ENCODE peak calls at places on chromosomes 3 and 15, in five cellular contexts. One of them, this sample, is unnamed.

GRCh38 chr3:880371-880770 is 212.5 kb upstream of the CNTN6 start:
- DNase-seq in right atrium auricular region: no peak
- DNase-seq in colonic mucosa: no peak
- DNase-seq in breast epithelium: no peak
- DNase-seq in kidney: no peak
- DNase-seq in this sample: no peak

GRCh38 chr15:88465633-88466219 is 1.5 kb downstream of the MRPL46 start:
- DNase-seq in right atrium auricular region: no peak
- DNase-seq in colonic mucosa: no peak
- DNase-seq in breast epithelium: no peak
- DNase-seq in kidney: no peak
- DNase-seq in this sample: no peak

GRCh38 chr3:134389865-134390264 is 15.6 kb upstream of the AMOTL2 start:
- DNase-seq in right atrium auricular region: no peak
- DNase-seq in colonic mucosa: no peak
- DNase-seq in breast epithelium: no peak
- DNase-seq in kidney: no peak
- DNase-seq in this sample: no peak

GRCh38 chr15:63358296-63359029 is 23.2 kb downstream of the CA12 start:
- DNase-seq in right atrium auricular region: no peak
- DNase-seq in colonic mucosa: no peak
- DNase-seq in breast epithelium: no peak
- DNase-seq in kidney: no peak
- DNase-seq in this sample: no peak

GRCh38 chr3:183313331-183313730 is 60.3 kb downstream of the B3GNT5 start:
- DNase-seq in right atrium auricular region: no peak
- DNase-seq in colonic mucosa: no peak
- DNase-seq in breast epithelium: no peak
- DNase-seq in kidney: no peak
- DNase-seq in this sample: no peak

GRCh38 chr3:45972534-45973402 is 22.9 kb downstream of the FYCO1 start:
- DNase-seq in right atrium auricular region: no peak
- DNase-seq in colonic mucosa: no peak
- DNase-seq in breast epithelium: no peak
- DNase-seq in kidney: no peak
- DNase-seq in this sample: peak; percentile 89

GRCh38 chr15:77607111-77607893 is 25.4 kb downstream of the LINGO1 start:
- DNase-seq in right atrium auricular region: no peak
- DNase-seq in colonic mucosa: no peak
- DNase-seq in breast epithelium: no peak
- DNase-seq in kidney: peak; percentile 83
- DNase-seq in this sample: no peak

GRCh38 chr3:49804141-49805041 is 1.3 kb downstream of the INKA1 start:
- DNase-seq in right atrium auricular region: no peak
- DNase-seq in colonic mucosa: no peak
- DNase-seq in breast epithelium: no peak
- DNase-seq in kidney: peak; percentile 82
- DNase-seq in this sample: no peak

GRCh38 chr3:29226709-29227108 is 54.2 kb upstream of the RBMS3 start:
- DNase-seq in right atrium auricular region: no peak
- DNase-seq in colonic mucosa: no peak
- DNase-seq in breast epithelium: no peak
- DNase-seq in kidney: no peak
- DNase-seq in this sample: no peak

GRCh38 chr3:135874035-135874434 is 91.5 kb upstream of the PPP2R3A start:
- DNase-seq in right atrium auricular region: no peak
- DNase-seq in colonic mucosa: no peak
- DNase-seq in breast epithelium: no peak
- DNase-seq in kidney: no peak
- DNase-seq in this sample: no peak

GRCh38 chr15:93703092-93703785 is 528.1 kb upstream of the MCTP2 start:
- DNase-seq in right atrium auricular region: no peak
- DNase-seq in colonic mucosa: no peak
- DNase-seq in breast epithelium: no peak
- DNase-seq in kidney: no peak
- DNase-seq in this sample: no peak

GRCh38 chr3:45547764-45548683 is 46.5 kb upstream of the LIMD1 start:
- DNase-seq in right atrium auricular region: peak; percentile 73
- DNase-seq in colonic mucosa: no peak
- DNase-seq in breast epithelium: no peak
- DNase-seq in kidney: no peak
- DNase-seq in this sample: peak; percentile 78

GRCh38 chr3:135125171-135125801 is 330.2 kb downstream of the EPHB1 start:
- DNase-seq in right atrium auricular region: no peak
- DNase-seq in colonic mucosa: no peak
- DNase-seq in breast epithelium: no peak
- DNase-seq in kidney: no peak
- DNase-seq in this sample: no peak

GRCh38 chr15:74134387-74135027 is 4.1 kb downstream of the ISLR2 start:
- DNase-seq in right atrium auricular region: no peak
- DNase-seq in colonic mucosa: peak; percentile 54
- DNase-seq in breast epithelium: no peak
- DNase-seq in kidney: peak; percentile 83
- DNase-seq in this sample: no peak

GRCh38 chr3:171459942-171460225 is 321 bp downstream of the TNIK start:
- DNase-seq in right atrium auricular region: no peak
- DNase-seq in colonic mucosa: no peak
- DNase-seq in breast epithelium: no peak
- DNase-seq in kidney: no peak
- DNase-seq in this sample: no peak

GRCh38 chr3:171459130-171459941 is 869 bp downstream of the TNIK start:
- DNase-seq in right atrium auricular region: peak; percentile 59
- DNase-seq in colonic mucosa: peak; percentile 78
- DNase-seq in breast epithelium: no peak
- DNase-seq in kidney: peak; percentile 76
- DNase-seq in this sample: no peak

GRCh38 chr3:171457263-171458055 is 2.7 kb downstream of the TNIK start:
- DNase-seq in right atrium auricular region: no peak
- DNase-seq in colonic mucosa: peak; percentile 56
- DNase-seq in breast epithelium: no peak
- DNase-seq in kidney: no peak
- DNase-seq in this sample: no peak

GRCh38 chr3:171458056-171458856 is 1.9 kb downstream of the TNIK start:
- DNase-seq in right atrium auricular region: no peak
- DNase-seq in colonic mucosa: peak; percentile 75
- DNase-seq in breast epithelium: no peak
- DNase-seq in kidney: peak; percentile 72
- DNase-seq in this sample: peak; percentile 64

GRCh38 chr3:171458857-171459129 is 1.4 kb downstream of the TNIK start:
- DNase-seq in right atrium auricular region: no peak
- DNase-seq in colonic mucosa: no peak
- DNase-seq in breast epithelium: no peak
- DNase-seq in kidney: no peak
- DNase-seq in this sample: no peak
- H3K4me3 ChIP-seq in right atrium auricular region: peak overlapping the region; percentile 80
- H3K4me3 ChIP-seq in colonic mucosa: peak overlapping the region; percentile 78
- H3K4me3 ChIP-seq in breast epithelium: peak overlapping the region; percentile 81
- H3K4me3 ChIP-seq in kidney: peak overlapping the region; percentile 90
- H3K4me3 ChIP-seq in this sample: peak overlapping the region; percentile 93

DNA sequence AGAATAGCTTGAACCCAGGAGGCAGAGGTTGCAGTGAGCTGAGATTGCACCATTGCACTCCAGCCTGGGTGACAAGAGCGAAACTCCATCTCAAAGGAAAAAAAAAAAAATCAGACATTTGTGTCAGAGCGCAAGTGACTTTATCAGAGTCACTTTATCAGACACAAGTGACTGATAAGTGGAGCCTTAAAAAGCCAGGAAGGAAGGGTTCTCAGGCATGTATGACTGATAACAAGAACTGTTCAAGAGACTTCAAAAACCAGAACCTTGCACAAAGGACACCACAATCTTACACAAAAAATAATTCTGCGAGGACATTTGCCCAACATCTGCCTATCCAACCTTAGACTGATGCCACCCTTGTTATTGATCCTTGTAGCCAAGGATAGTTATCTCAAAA is 13.3 kb upstream of the CFAP44 start:
- DNase-seq in right atrium auricular region: no peak
- DNase-seq in colonic mucosa: no peak
- DNase-seq in breast epithelium: no peak
- DNase-seq in kidney: no peak
- DNase-seq in this sample: no peak
- H3K27ac ChIP-seq in right atrium auricular region: no peak overlapping the region
- H3K27ac ChIP-seq in colonic mucosa: no peak overlapping the region
- H3K27ac ChIP-seq in breast epithelium: no peak overlapping the region
- H3K27ac ChIP-seq in kidney: no peak overlapping the region
- H3K27ac ChIP-seq in this sample: no peak overlapping the region

DNA sequence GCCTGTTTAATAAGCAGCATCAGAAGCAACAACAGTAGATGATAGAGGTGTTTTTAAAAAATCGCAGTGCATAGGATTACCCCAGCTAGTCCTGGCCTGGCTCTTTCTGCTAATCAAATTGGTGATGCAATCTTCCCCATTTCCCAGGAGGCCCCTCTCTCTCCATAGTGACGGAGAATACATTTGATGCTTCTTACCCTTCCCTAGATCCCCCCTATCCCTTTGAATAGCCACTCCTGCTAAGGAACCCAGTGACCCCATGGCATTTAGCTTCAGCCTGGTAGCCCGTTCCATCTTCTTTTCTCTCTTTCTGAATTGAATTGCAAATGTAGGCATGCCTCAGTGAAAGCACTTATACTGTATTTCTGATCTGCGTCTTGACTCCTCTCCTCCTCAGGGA is 223.6 kb upstream of the GAP43 start:
- DNase-seq in right atrium auricular region: no peak
- DNase-seq in colonic mucosa: no peak
- DNase-seq in breast epithelium: no peak
- DNase-seq in kidney: no peak
- DNase-seq in this sample: no peak
- H3K4me1 ChIP-seq in right atrium auricular region: no peaks in the 10 kb centered on the region
- H3K4me1 ChIP-seq in colonic mucosa: no peaks in the 10 kb centered on the region
- H3K4me1 ChIP-seq in breast epithelium: no peaks in the 10 kb centered on the region
- H3K4me1 ChIP-seq in kidney: no peaks in the 10 kb centered on the region
- H3K4me1 ChIP-seq in this sample: no peaks in the 10 kb centered on the region

GRCh38 chr3:142029052-142029642 is 120.2 kb downstream of the TFDP2 start:
- DNase-seq in right atrium auricular region: no peak
- DNase-seq in colonic mucosa: no peak
- DNase-seq in breast epithelium: no peak
- DNase-seq in kidney: no peak
- DNase-seq in this sample: no peak
- H3K4me3 ChIP-seq in right atrium auricular region: peak overlapping the region; percentile 2
- H3K4me3 ChIP-seq in colonic mucosa: no peak overlapping the region
- H3K4me3 ChIP-seq in breast epithelium: no peak overlapping the region
- H3K4me3 ChIP-seq in kidney: no peak overlapping the region
- H3K4me3 ChIP-seq in this sample: no peak overlapping the region

DNA sequence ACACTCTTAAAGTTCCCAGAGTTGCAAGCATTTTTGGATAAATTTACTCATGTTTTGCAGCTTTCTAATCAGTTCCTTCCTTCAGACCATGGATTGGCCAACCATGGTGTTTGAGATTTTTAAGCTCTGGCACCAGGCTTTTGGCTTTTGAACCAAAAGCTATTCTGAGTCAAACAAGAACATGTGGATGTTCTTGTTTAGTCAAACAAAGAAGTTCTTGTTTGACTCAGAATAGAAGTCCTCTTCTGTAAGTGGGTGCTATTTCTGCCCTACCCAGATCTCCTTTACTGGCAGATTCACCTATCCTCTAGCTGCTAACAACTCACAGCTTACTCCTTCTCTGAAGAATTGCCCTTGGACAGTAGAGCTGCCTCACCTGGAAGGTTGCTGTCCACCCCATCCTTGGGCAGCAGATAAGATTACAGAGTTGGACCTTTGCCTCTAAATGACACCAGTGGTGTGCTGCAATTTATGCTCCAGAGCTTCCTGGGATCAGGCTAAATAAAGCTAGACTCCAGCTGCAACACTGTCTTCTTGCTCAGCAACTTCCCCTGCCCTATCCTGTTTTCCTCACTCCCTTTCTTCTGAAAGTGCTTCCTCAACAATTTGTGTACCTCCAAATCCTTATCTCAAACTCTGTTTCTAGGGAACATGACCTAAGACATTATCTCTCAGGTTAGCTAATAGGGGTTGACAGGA is 65.6 kb downstream of the COL6A6 start:
- DNase-seq in right atrium auricular region: no peak
- DNase-seq in colonic mucosa: no peak
- DNase-seq in breast epithelium: no peak
- DNase-seq in kidney: no peak
- DNase-seq in this sample: no peak
- H3K27ac ChIP-seq in right atrium auricular region: peak overlapping the region; percentile 59
- H3K27ac ChIP-seq in colonic mucosa: no peak overlapping the region
- H3K27ac ChIP-seq in breast epithelium: peak overlapping the region; percentile 48
- H3K27ac ChIP-seq in kidney: no peak overlapping the region
- H3K27ac ChIP-seq in this sample: peak overlapping the region; percentile 21